ENCODE peak calls at places on chromosomes 2 and 18, in seven cellular contexts. W is glutamatergic neuron; U is mammary epithelial cell; K is uterus; H is CD8-positive, alpha-beta T cell; D is retinal pigment epithelial cell; X is bronchial epithelial cell. N is an unnamed sample.

GRCh38 chr2:196249860-196250259 is 78.5 kb upstream of the STK17B start:
- DNase-seq in K (no peak), W (no peak), D (no peak), H (no peak), U (no peak), X (no peak), N (peak; percentile 29)

GRCh38 chr18:58592223-58593214 is 36.4 kb downstream of the ALPK2 start:
- DNase-seq in U (no peak), H (no peak), W (no peak), K (no peak), D (no peak), X (peak; percentile 11), N (no peak)

GRCh38 chr2:64978514-64979268 is 10.5 kb upstream of the SLC1A4 start:
- DNase-seq in H (no peak), W (no peak), D (no peak), K (no peak), X (peak; percentile 61), U (peak; percentile 58), N (no peak)

GRCh38 chr2:203928849-203929248 is 7.7 kb upstream of the ICOS start:
- DNase-seq in K (no peak), W (no peak), X (peak; percentile 37), H (no peak), U (no peak), D (no peak), N (no peak)

GRCh38 chr2:112335600-112335999 is 60.2 kb downstream of the ZC3H6 start:
- DNase-seq in D (no peak), U (no peak), K (no peak), H (no peak), W (no peak), X (no peak), N (no peak)

GRCh38 chr2:25473758-25474335 is 132.1 kb upstream of the DNMT3A start:
- DNase-seq in W (no peak), K (no peak), D (peak; percentile 96), U (no peak), H (no peak), X (no peak), N (no peak)

GRCh38 chr2:26706616-26707473 is 14.3 kb downstream of the KCNK3 start:
- DNase-seq in W (no peak), U (no peak), H (no peak), X (no peak), D (peak; percentile 26), K (no peak), N (no peak)

GRCh38 chr18:34976534-34976898 is 64.7 kb upstream of the MAPRE2 start:
- DNase-seq in D (no peak), W (no peak), K (no peak), X (no peak), U (no peak), H (no peak), N (no peak)

GRCh38 chr18:334575-335132 is 66.8 kb upstream of the THOC1 start:
- DNase-seq in K (no peak), W (no peak), D (no peak), H (no peak), U (no peak), X (no peak), N (no peak)

GRCh38 chr2:127201452-127201851 is 18.6 kb downstream of the CYP27C1 start:
- DNase-seq in X (no peak), U (no peak), K (no peak), W (no peak), H (no peak), D (no peak), N (no peak)

GRCh38 chr2:2536416-2537056 is 205.5 kb upstream of the MYT1L start:
- DNase-seq in X (no peak), H (no peak), D (no peak), W (no peak), U (no peak), K (no peak), N (no peak)

GRCh38 chr2:160469164-160469563 is 24.4 kb downstream of the RBMS1 start:
- DNase-seq in K (peak; percentile 55), X (no peak), W (no peak), H (no peak), D (no peak), U (peak; percentile 15), N (no peak)

GRCh38 chr2:203706403-203706802 is at the start of gene CD28:
- DNase-seq in X (no peak), H (peak; percentile 84), W (no peak), U (no peak), K (no peak), D (no peak), N (peak; percentile 24)

GRCh38 chr2:673016-673415 is 4.2 kb downstream of the TMEM18 start:
- DNase-seq in D (no peak), W (no peak), H (no peak), X (no peak), K (no peak), U (no peak), N (no peak)

GRCh38 chr2:672606-672905 is 4.7 kb downstream of the TMEM18 start:
- DNase-seq in D (no peak), H (no peak), U (no peak), X (no peak), K (no peak), W (no peak), N (no peak)

GRCh38 chr2:675051-675450 is 2.2 kb downstream of the TMEM18 start:
- DNase-seq in U (no peak), H (no peak), K (no peak), X (no peak), W (no peak), D (no peak), N (no peak)

GRCh38 chr2:674319-674985 is 2.8 kb downstream of the TMEM18 start:
- DNase-seq in W (no peak), D (no peak), U (no peak), X (no peak), H (no peak), K (no peak), N (no peak)

DNA sequence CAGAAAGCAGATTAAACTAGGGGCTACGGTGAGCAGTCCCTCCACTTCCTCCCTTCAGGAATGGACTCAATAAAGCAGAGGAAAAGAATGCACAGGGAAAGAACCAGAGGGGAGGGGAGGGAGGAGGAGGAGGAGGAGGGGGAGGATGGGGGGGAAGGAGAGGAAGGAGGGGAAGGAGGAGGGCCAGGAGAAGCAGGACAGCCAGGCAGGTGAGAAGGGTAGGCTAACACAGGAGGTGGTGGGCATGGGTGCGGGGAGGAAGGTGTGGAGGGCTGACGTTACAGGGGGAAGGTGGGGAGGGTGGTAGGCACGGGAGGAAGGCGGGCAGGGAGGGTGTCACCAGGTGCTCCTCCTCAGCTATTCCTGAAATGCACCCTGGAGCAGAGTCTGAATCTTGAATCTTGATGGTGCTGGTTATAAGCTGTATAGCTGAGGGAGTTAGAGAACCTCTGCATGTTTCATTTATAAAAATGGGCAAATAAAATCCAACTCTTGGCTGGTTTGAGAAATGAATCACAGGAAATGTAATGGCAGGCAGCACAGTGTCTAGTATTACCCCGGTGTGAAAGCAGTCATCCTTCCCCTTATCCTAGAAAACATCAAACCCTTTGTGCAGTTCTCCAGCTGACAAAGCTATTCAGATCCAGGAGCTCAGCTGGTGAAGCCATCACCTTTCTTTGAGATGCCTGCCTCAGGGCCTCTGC is 3.4 kb downstream of the TMEM18 start:
- DNase-seq in D (no peak), W (no peak), U (peak; percentile 28), H (no peak), X (peak; percentile 21), K (no peak), N (no peak)
- TF ChIP-seq CTCF in D (no peak), W (no peak), U (no peak), H (no peak), X (no peak), K (no peak), N (no peak)

DNA sequence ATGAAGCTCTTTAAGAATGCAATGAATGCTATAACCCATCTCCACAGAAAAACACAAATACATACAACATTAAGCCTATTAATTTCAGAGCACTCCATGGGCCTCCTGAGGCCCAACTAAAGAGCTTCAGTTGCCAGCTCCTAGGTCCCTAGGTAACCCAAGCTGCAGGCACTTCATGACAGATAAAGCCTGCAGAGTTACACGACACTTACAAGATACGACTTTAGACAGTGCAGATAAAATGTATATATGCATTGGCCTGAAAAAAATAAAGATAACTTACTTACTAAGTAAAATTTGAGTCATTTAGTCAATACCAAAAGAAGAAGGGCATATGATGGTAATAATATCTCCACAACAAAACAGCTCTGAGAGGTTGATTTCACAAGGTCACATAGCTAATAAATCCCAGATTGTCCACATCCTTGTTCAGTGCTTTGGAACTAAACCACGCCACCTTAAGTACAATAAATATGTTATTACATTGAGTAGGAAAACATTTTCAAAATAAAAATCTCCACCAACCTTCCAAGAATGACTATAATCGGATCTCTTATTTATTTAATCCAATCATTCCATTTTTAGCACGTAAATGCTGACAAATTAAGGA is 3.4 kb downstream of the MAP4K3 start:
- DNase-seq in U (no peak), W (no peak), H (no peak), K (no peak), D (no peak), X (no peak), N (no peak)
- TF ChIP-seq CTCF in U (no peak), W (no peak), H (no peak), K (no peak), D (no peak), X (no peak), N (no peak)

GRCh38 chr2:226793615-226794014 is 6.0 kb downstream of the IRS1 start:
- DNase-seq in W (no peak), K (no peak), H (no peak), U (no peak), D (no peak), X (no peak), N (no peak)

GRCh38 chr2:226795281-226796011 is 4.2 kb downstream of the IRS1 start:
- DNase-seq in W (no peak), D (no peak), K (peak; percentile 29), U (peak; percentile 48), X (no peak), H (no peak), N (no peak)

GRCh38 chr2:226794077-226794670 is 5.4 kb downstream of the IRS1 start:
- DNase-seq in W (no peak), U (no peak), H (no peak), X (peak; percentile 34), D (no peak), K (peak; percentile 34), N (no peak)

GRCh38 chr2:226796012-226796839 is 3.4 kb downstream of the IRS1 start:
- DNase-seq in K (peak; percentile 31), D (no peak), H (no peak), W (peak; percentile 29), U (no peak), X (no peak), N (no peak)

GRCh38 chr2:226794751-226795171 is 4.9 kb downstream of the IRS1 start:
- DNase-seq in H (no peak), U (peak; percentile 69), X (peak; percentile 49), W (no peak), K (peak; percentile 52), D (no peak), N (no peak)
- TF ChIP-seq CTCF in H (no peak), U (no peak), X (no peak), W (no peak), K (no peak), D (no peak), N (no peak)

DNA sequence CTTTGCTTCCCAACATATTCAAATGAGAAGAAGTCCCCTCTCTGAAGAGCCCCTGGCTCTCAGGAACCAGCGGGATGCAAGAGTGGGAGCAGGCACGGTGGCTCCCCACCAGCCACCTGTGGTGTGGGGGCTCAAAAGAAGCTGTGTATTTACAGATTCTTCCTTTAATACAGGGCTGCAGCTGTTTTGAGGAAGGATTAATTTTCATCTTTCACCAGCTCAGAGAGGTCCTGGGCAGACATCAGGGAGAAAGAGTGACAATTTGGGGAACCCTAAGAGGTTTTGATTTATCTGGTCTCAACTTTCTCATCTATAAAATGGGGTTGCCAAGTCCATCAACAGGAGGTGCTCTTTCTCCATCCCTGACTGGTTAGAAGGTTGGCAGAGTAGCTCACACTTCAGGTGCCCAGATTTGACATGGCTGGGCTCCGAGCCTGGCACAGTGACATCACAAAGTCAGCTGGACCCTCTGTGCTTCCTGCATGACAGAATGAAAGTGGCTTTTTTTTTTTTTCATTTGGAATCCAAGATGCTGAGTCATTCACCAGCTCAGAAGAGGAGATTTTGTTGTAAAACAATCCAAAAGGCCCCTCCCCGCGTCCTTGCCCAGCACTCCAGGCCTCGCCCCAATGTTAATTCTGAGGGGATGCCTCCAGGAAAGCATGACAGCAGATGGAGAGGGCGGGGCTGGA is 15.5 kb upstream of the SIX2 start:
- DNase-seq in X (peak; percentile 90), D (peak; percentile 86), U (peak; percentile 87), K (no peak), W (no peak), H (no peak), N (no peak)
- TF ChIP-seq CTCF in X (peak; percentile 50), D (peak; percentile 47), U (peak; percentile 13), K (no peak), W (no peak), H (no peak), N (no peak)

N was measured in activated B cell treated with CpG ODN at 0.5 μM for 24 hours.